ENCODE peak calls at places on chromosomes 5 and 9, in eight cellular contexts. One of them, this sample, is unnamed.
A peak's percentile ranks its signal among the peaks of the same experiment; 100 is the strongest.

GRCh38 chr9:4510546-4511322 is 20.5 kb downstream of the SLC1A1 start:
- DNase-seq in HCT116: no peak
- DNase-seq in CD4-positive, alpha-beta T cell: no peak
- DNase-seq in PC-3: no peak
- DNase-seq in CD8-positive, alpha-beta memory T cell: no peak
- DNase-seq in aorta: no peak
- DNase-seq in mammary epithelial cell: no peak
- DNase-seq in colonic mucosa: no peak
- DNase-seq in this sample: no peak

GRCh38 chr9:21657966-21658667 is 144.3 kb upstream of the MTAP start:
- DNase-seq in HCT116: no peak
- DNase-seq in CD4-positive, alpha-beta T cell: no peak
- DNase-seq in PC-3: peak; percentile 51
- DNase-seq in CD8-positive, alpha-beta memory T cell: no peak
- DNase-seq in aorta: no peak
- DNase-seq in mammary epithelial cell: no peak
- DNase-seq in colonic mucosa: no peak
- DNase-seq in this sample: no peak

GRCh38 chr9:111752455-111752854 is 42.3 kb downstream of the SHOC1 start:
- DNase-seq in HCT116: no peak
- DNase-seq in CD4-positive, alpha-beta T cell: no peak
- DNase-seq in PC-3: peak; percentile 51
- DNase-seq in CD8-positive, alpha-beta memory T cell: no peak
- DNase-seq in aorta: no peak
- DNase-seq in mammary epithelial cell: peak; percentile 63
- DNase-seq in colonic mucosa: no peak
- DNase-seq in this sample: no peak

GRCh38 chr5:28734396-28734795 is 1696.0 kb upstream of the CDH9 start:
- DNase-seq in HCT116: no peak
- DNase-seq in CD4-positive, alpha-beta T cell: no peak
- DNase-seq in PC-3: peak; percentile 74
- DNase-seq in CD8-positive, alpha-beta memory T cell: no peak
- DNase-seq in aorta: no peak
- DNase-seq in mammary epithelial cell: peak; percentile 74
- DNase-seq in colonic mucosa: no peak
- DNase-seq in this sample: no peak

GRCh38 chr9:36987891-36988290 is 46.2 kb downstream of the PAX5 start:
- DNase-seq in HCT116: no peak
- DNase-seq in CD4-positive, alpha-beta T cell: no peak
- DNase-seq in PC-3: peak; percentile 49
- DNase-seq in CD8-positive, alpha-beta memory T cell: no peak
- DNase-seq in aorta: no peak
- DNase-seq in mammary epithelial cell: peak; percentile 30
- DNase-seq in colonic mucosa: no peak
- DNase-seq in this sample: no peak

GRCh38 chr9:16030513-16031185 is 477.8 kb downstream of the CCDC171 start:
- DNase-seq in HCT116: peak; percentile 84
- DNase-seq in CD4-positive, alpha-beta T cell: no peak
- DNase-seq in PC-3: peak; percentile 93
- DNase-seq in CD8-positive, alpha-beta memory T cell: no peak
- DNase-seq in aorta: no peak
- DNase-seq in mammary epithelial cell: peak; percentile 91
- DNase-seq in colonic mucosa: no peak
- DNase-seq in this sample: no peak

GRCh38 chr5:159912033-159912800 is 4.1 kb upstream of the ADRA1B start:
- DNase-seq in HCT116: no peak
- DNase-seq in CD4-positive, alpha-beta T cell: no peak
- DNase-seq in PC-3: peak; percentile 67
- DNase-seq in CD8-positive, alpha-beta memory T cell: no peak
- DNase-seq in aorta: no peak
- DNase-seq in mammary epithelial cell: no peak
- DNase-seq in colonic mucosa: no peak
- DNase-seq in this sample: no peak

GRCh38 chr9:128203024-128203841 is at the start of gene DNM1:
- DNase-seq in HCT116: no peak
- DNase-seq in CD4-positive, alpha-beta T cell: peak; percentile 78
- DNase-seq in PC-3: peak; percentile 72
- DNase-seq in CD8-positive, alpha-beta memory T cell: peak; percentile 77
- DNase-seq in aorta: peak; percentile 86
- DNase-seq in mammary epithelial cell: peak; percentile 38
- DNase-seq in colonic mucosa: peak; percentile 49
- DNase-seq in this sample: peak; percentile 75

GRCh38 chr5:11780641-11781345 is 123.5 kb downstream of the CTNND2 start:
- DNase-seq in HCT116: no peak
- DNase-seq in CD4-positive, alpha-beta T cell: no peak
- DNase-seq in PC-3: no peak
- DNase-seq in CD8-positive, alpha-beta memory T cell: no peak
- DNase-seq in aorta: no peak
- DNase-seq in mammary epithelial cell: no peak
- DNase-seq in colonic mucosa: no peak
- DNase-seq in this sample: no peak

GRCh38 chr9:130433168-130433946 is 11.4 kb upstream of the ASS1 start:
- DNase-seq in HCT116: no peak
- DNase-seq in CD4-positive, alpha-beta T cell: peak; percentile 12
- DNase-seq in PC-3: peak; percentile 39
- DNase-seq in CD8-positive, alpha-beta memory T cell: no peak
- DNase-seq in aorta: peak; percentile 84
- DNase-seq in mammary epithelial cell: peak; percentile 21
- DNase-seq in colonic mucosa: no peak
- DNase-seq in this sample: peak; percentile 68

GRCh38 chr9:130263601-130264413 is 1.8 kb upstream of the HMCN2 start:
- DNase-seq in HCT116: peak; percentile 10
- DNase-seq in CD4-positive, alpha-beta T cell: no peak
- DNase-seq in PC-3: peak; percentile 42
- DNase-seq in CD8-positive, alpha-beta memory T cell: no peak
- DNase-seq in aorta: peak; percentile 52
- DNase-seq in mammary epithelial cell: no peak
- DNase-seq in colonic mucosa: no peak
- DNase-seq in this sample: no peak

GRCh38 chr5:143923634-143924265 is 111.8 kb downstream of the HMHB1 start:
- DNase-seq in HCT116: no peak
- DNase-seq in CD4-positive, alpha-beta T cell: no peak
- DNase-seq in PC-3: peak; percentile 60
- DNase-seq in CD8-positive, alpha-beta memory T cell: no peak
- DNase-seq in aorta: no peak
- DNase-seq in mammary epithelial cell: peak; percentile 52
- DNase-seq in colonic mucosa: no peak
- DNase-seq in this sample: no peak

GRCh38 chr5:104909803-104910202 is 1347.2 kb upstream of the NUDT12 start:
- DNase-seq in HCT116: no peak
- DNase-seq in CD4-positive, alpha-beta T cell: no peak
- DNase-seq in PC-3: peak; percentile 71
- DNase-seq in CD8-positive, alpha-beta memory T cell: no peak
- DNase-seq in aorta: no peak
- DNase-seq in mammary epithelial cell: no peak
- DNase-seq in colonic mucosa: no peak
- DNase-seq in this sample: no peak

GRCh38 chr5:31614147-31615030 is 24.5 kb upstream of the PDZD2 start:
- DNase-seq in HCT116: no peak
- DNase-seq in CD4-positive, alpha-beta T cell: no peak
- DNase-seq in PC-3: no peak
- DNase-seq in CD8-positive, alpha-beta memory T cell: no peak
- DNase-seq in aorta: no peak
- DNase-seq in mammary epithelial cell: no peak
- DNase-seq in colonic mucosa: no peak
- DNase-seq in this sample: no peak

GRCh38 chr5:68587181-68587580 is 371.6 kb downstream of the PIK3R1 start:
- DNase-seq in HCT116: no peak
- DNase-seq in CD4-positive, alpha-beta T cell: no peak
- DNase-seq in PC-3: no peak
- DNase-seq in CD8-positive, alpha-beta memory T cell: no peak
- DNase-seq in aorta: no peak
- DNase-seq in mammary epithelial cell: no peak
- DNase-seq in colonic mucosa: no peak
- DNase-seq in this sample: no peak

GRCh38 chr9:93951655-93952118 is 3.5 kb downstream of the BARX1 start:
- DNase-seq in HCT116: no peak
- DNase-seq in CD4-positive, alpha-beta T cell: no peak
- DNase-seq in PC-3: no peak
- DNase-seq in CD8-positive, alpha-beta memory T cell: no peak
- DNase-seq in aorta: no peak
- DNase-seq in mammary epithelial cell: no peak
- DNase-seq in colonic mucosa: no peak
- DNase-seq in this sample: no peak
- H3K27me3 ChIP-seq in HCT116: no peaks in the 10 kb centered on the region
- H3K27me3 ChIP-seq in CD4-positive, alpha-beta T cell: peaks cover 87% of the 10 kb centered on the region
- H3K27me3 ChIP-seq in PC-3: peaks cover 18% of the 10 kb centered on the region
- H3K27me3 ChIP-seq in CD8-positive, alpha-beta memory T cell: peaks cover 65% of the 10 kb centered on the region
- H3K27me3 ChIP-seq in aorta: no peaks in the 10 kb centered on the region
- H3K27me3 ChIP-seq in mammary epithelial cell: peaks cover 78% of the 10 kb centered on the region
- H3K27me3 ChIP-seq in colonic mucosa: peaks cover 96% of the 10 kb centered on the region
- H3K27me3 ChIP-seq in this sample: no peaks in the 10 kb centered on the region

GRCh38 chr5:149011731-149012130 is 51.1 kb downstream of the SH3TC2 start:
- DNase-seq in HCT116: no peak
- DNase-seq in CD4-positive, alpha-beta T cell: no peak
- DNase-seq in PC-3: no peak
- DNase-seq in CD8-positive, alpha-beta memory T cell: no peak
- DNase-seq in aorta: no peak
- DNase-seq in mammary epithelial cell: no peak
- DNase-seq in colonic mucosa: no peak
- DNase-seq in this sample: no peak

GRCh38 chr5:149012350-149012749 is 50.5 kb downstream of the SH3TC2 start:
- DNase-seq in HCT116: no peak
- DNase-seq in CD4-positive, alpha-beta T cell: no peak
- DNase-seq in PC-3: no peak
- DNase-seq in CD8-positive, alpha-beta memory T cell: no peak
- DNase-seq in aorta: no peak
- DNase-seq in mammary epithelial cell: no peak
- DNase-seq in colonic mucosa: no peak
- DNase-seq in this sample: no peak

GRCh38 chr5:149015126-149015525 is 47.7 kb downstream of the SH3TC2 start:
- DNase-seq in HCT116: no peak
- DNase-seq in CD4-positive, alpha-beta T cell: no peak
- DNase-seq in PC-3: no peak
- DNase-seq in CD8-positive, alpha-beta memory T cell: no peak
- DNase-seq in aorta: no peak
- DNase-seq in mammary epithelial cell: no peak
- DNase-seq in colonic mucosa: no peak
- DNase-seq in this sample: no peak

GRCh38 chr5:149015561-149015960 is 47.3 kb downstream of the SH3TC2 start:
- DNase-seq in HCT116: no peak
- DNase-seq in CD4-positive, alpha-beta T cell: no peak
- DNase-seq in PC-3: peak; percentile 42
- DNase-seq in CD8-positive, alpha-beta memory T cell: no peak
- DNase-seq in aorta: no peak
- DNase-seq in mammary epithelial cell: no peak
- DNase-seq in colonic mucosa: no peak
- DNase-seq in this sample: no peak

DNA sequence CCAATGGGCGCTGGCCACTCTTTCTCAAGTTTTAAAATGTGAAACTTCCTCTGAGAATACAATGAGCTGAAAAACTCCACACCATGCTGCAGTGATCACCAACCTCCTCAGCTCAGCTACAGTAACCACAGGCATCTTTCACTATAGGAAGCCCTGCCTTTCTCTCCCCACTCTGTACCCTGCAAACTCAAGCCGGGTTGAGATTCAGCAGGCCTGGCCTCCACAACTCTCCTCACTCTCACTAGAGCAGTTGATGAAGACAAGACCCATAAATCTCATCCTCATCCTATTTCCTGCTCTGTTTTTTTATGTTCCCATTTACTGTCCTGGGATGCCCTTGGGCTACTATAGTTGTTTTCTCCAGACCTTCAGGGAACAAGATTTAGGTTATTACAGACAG is 48.2 kb downstream of the SH3TC2 start:
- DNase-seq in HCT116: no peak
- DNase-seq in CD4-positive, alpha-beta T cell: no peak
- DNase-seq in PC-3: no peak
- DNase-seq in CD8-positive, alpha-beta memory T cell: no peak
- DNase-seq in aorta: no peak
- DNase-seq in mammary epithelial cell: no peak
- DNase-seq in colonic mucosa: no peak
- DNase-seq in this sample: no peak
- H3K27me3 ChIP-seq in HCT116: no peaks in the 10 kb centered on the region
- H3K27me3 ChIP-seq in CD4-positive, alpha-beta T cell: no peaks in the 10 kb centered on the region
- H3K27me3 ChIP-seq in PC-3: no peaks in the 10 kb centered on the region
- H3K27me3 ChIP-seq in CD8-positive, alpha-beta memory T cell: no peaks in the 10 kb centered on the region
- H3K27me3 ChIP-seq in aorta: peaks cover 1% of the 10 kb centered on the region
- H3K27me3 ChIP-seq in mammary epithelial cell: no peaks in the 10 kb centered on the region
- H3K27me3 ChIP-seq in colonic mucosa: no peaks in the 10 kb centered on the region
- H3K27me3 ChIP-seq in this sample: no peaks in the 10 kb centered on the region

DNA sequence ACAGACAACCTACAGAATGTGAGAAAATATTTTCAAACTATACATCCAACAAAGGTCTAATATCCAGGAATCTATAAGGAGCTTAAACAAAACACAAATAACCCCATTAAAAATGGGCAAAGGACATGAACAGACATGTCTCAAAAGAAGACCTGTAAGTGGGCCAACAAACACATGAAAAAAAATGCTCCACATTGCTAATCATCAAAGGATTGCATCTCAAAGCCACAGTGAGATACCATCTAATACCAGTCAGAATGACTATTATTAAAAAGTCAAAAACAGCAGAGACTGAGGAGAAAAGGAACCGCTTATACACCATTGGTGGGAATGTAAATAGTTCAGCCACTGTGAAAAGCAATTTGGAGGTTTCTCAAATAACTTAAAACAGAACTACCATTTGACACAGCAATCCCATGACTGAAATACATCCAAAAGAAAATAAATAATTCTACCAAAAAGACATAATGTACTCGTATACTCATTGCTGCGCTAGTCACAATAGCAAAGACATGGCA is 39.1 kb upstream of the C5orf63 start:
- DNase-seq in HCT116: no peak
- DNase-seq in CD4-positive, alpha-beta T cell: no peak
- DNase-seq in PC-3: no peak
- DNase-seq in CD8-positive, alpha-beta memory T cell: no peak
- DNase-seq in aorta: no peak
- DNase-seq in mammary epithelial cell: peak; percentile 83
- DNase-seq in colonic mucosa: no peak
- DNase-seq in this sample: no peak
- H3K27me3 ChIP-seq in HCT116: no peaks in the 10 kb centered on the region
- H3K27me3 ChIP-seq in CD4-positive, alpha-beta T cell: no peaks in the 10 kb centered on the region
- H3K27me3 ChIP-seq in PC-3: peaks cover 53% of the 10 kb centered on the region
- H3K27me3 ChIP-seq in CD8-positive, alpha-beta memory T cell: no peaks in the 10 kb centered on the region
- H3K27me3 ChIP-seq in aorta: no peaks in the 10 kb centered on the region
- H3K27me3 ChIP-seq in mammary epithelial cell: no peaks in the 10 kb centered on the region
- H3K27me3 ChIP-seq in colonic mucosa: no peaks in the 10 kb centered on the region
- H3K27me3 ChIP-seq in this sample: no peaks in the 10 kb centered on the region

GRCh38 chr9:135473972-135474543 is 5.5 kb upstream of the PPP1R26 start:
- DNase-seq in HCT116: no peak
- DNase-seq in CD4-positive, alpha-beta T cell: no peak
- DNase-seq in PC-3: no peak
- DNase-seq in CD8-positive, alpha-beta memory T cell: no peak
- DNase-seq in aorta: no peak
- DNase-seq in mammary epithelial cell: no peak
- DNase-seq in colonic mucosa: no peak
- DNase-seq in this sample: no peak

GRCh38 chr9:135464181-135464580 is 15.4 kb upstream of the PPP1R26 start:
- DNase-seq in HCT116: peak; percentile 18
- DNase-seq in CD4-positive, alpha-beta T cell: no peak
- DNase-seq in PC-3: no peak
- DNase-seq in CD8-positive, alpha-beta memory T cell: no peak
- DNase-seq in aorta: no peak
- DNase-seq in mammary epithelial cell: no peak
- DNase-seq in colonic mucosa: no peak
- DNase-seq in this sample: no peak

GRCh38 chr9:135471751-135472640 is 7.6 kb upstream of the PPP1R26 start:
- DNase-seq in HCT116: no peak
- DNase-seq in CD4-positive, alpha-beta T cell: no peak
- DNase-seq in PC-3: no peak
- DNase-seq in CD8-positive, alpha-beta memory T cell: no peak
- DNase-seq in aorta: no peak
- DNase-seq in mammary epithelial cell: no peak
- DNase-seq in colonic mucosa: no peak
- DNase-seq in this sample: no peak

GRCh38 chr9:135463140-135463539 is 16.4 kb upstream of the PPP1R26 start:
- DNase-seq in HCT116: peak; percentile 89
- DNase-seq in CD4-positive, alpha-beta T cell: no peak
- DNase-seq in PC-3: peak; percentile 75
- DNase-seq in CD8-positive, alpha-beta memory T cell: no peak
- DNase-seq in aorta: no peak
- DNase-seq in mammary epithelial cell: peak; percentile 32
- DNase-seq in colonic mucosa: no peak
- DNase-seq in this sample: no peak

GRCh38 chr9:135468866-135469521 is 10.6 kb upstream of the PPP1R26 start:
- DNase-seq in HCT116: peak; percentile 76
- DNase-seq in CD4-positive, alpha-beta T cell: peak; percentile 27
- DNase-seq in PC-3: peak; percentile 77
- DNase-seq in CD8-positive, alpha-beta memory T cell: no peak
- DNase-seq in aorta: no peak
- DNase-seq in mammary epithelial cell: no peak
- DNase-seq in colonic mucosa: no peak
- DNase-seq in this sample: no peak
- H3K27me3 ChIP-seq in HCT116: no peaks in the 10 kb centered on the region
- H3K27me3 ChIP-seq in CD4-positive, alpha-beta T cell: peaks cover 2% of the 10 kb centered on the region
- H3K27me3 ChIP-seq in PC-3: no peaks in the 10 kb centered on the region
- H3K27me3 ChIP-seq in CD8-positive, alpha-beta memory T cell: no peaks in the 10 kb centered on the region
- H3K27me3 ChIP-seq in aorta: no peaks in the 10 kb centered on the region
- H3K27me3 ChIP-seq in mammary epithelial cell: no peaks in the 10 kb centered on the region
- H3K27me3 ChIP-seq in colonic mucosa: no peaks in the 10 kb centered on the region
- H3K27me3 ChIP-seq in this sample: no peaks in the 10 kb centered on the region